ENCODE peak calls at places on chromosomes 2 and 18, in six cellular contexts. X is left ventricle myocardium inferior, B is neural progenitor cell, P is stomach, A is fibroblast of lung, N is H1. R is an unnamed sample.

GRCh38 chr2:161571051-161571429 is 53.2 kb upstream of the SLC4A10 start:
- DNase-seq in X (no peak), B (no peak), P (no peak), A (no peak), N (no peak), R (no peak)

GRCh38 chr2:163658556-163658955 is 77.3 kb downstream of the FIGN start:
- DNase-seq in X (no peak), B (peak; percentile 39), P (no peak), A (no peak), N (no peak), R (no peak)

GRCh38 chr2:10521356-10521755 is 73.2 kb upstream of the ODC1 start:
- DNase-seq in X (no peak), B (no peak), P (no peak), A (no peak), N (no peak), R (no peak)

GRCh38 chr2:36165132-36165531 is 190.4 kb upstream of the CRIM1 start:
- DNase-seq in X (no peak), B (no peak), P (no peak), A (no peak), N (no peak), R (no peak)

GRCh38 chr2:180953550-180953949 is 26.9 kb upstream of the UBE2E3 start:
- DNase-seq in X (no peak), B (no peak), P (no peak), A (no peak), N (no peak), R (no peak)

GRCh38 chr2:43228341-43228751 is 1.9 kb upstream of the ZFP36L2 start:
- DNase-seq in X (no peak), B (no peak), P (no peak), A (peak; percentile 18), N (no peak), R (no peak)

GRCh38 chr18:59650266-59650820 is 46.9 kb downstream of the CCBE1 start:
- DNase-seq in X (no peak), B (peak; percentile 29), P (no peak), A (no peak), N (no peak), R (no peak)

GRCh38 chr2:144382848-144383247 is 137.1 kb downstream of the ZEB2 start:
- DNase-seq in X (no peak), B (no peak), P (no peak), A (no peak), N (no peak), R (peak; percentile 93)

GRCh38 chr18:48923746-48924580 is 26.8 kb downstream of the SMAD7 start:
- DNase-seq in X (no peak), B (no peak), P (no peak), A (peak; percentile 69), N (no peak), R (no peak)

GRCh38 chr2:156435392-156435724 is 821 bp upstream of the GPD2 start:
- DNase-seq in X (no peak), B (no peak), P (no peak), A (no peak), N (no peak), R (no peak)

GRCh38 chr2:84628486-84628885 is 112.2 kb downstream of the DNAH6 start:
- DNase-seq in X (no peak), B (no peak), P (no peak), A (no peak), N (no peak), R (no peak)

GRCh38 chr2:68357608-68358337 is 7.3 kb upstream of the PLEK start:
- DNase-seq in X (peak; percentile 31), B (peak; percentile 73), P (no peak), A (peak; percentile 66), N (peak; percentile 50), R (peak; percentile 71)

GRCh38 chr2:202337133-202337532 is 39.0 kb upstream of the BMPR2 start:
- DNase-seq in X (no peak), B (no peak), P (no peak), A (no peak), N (no peak), R (no peak)

GRCh38 chr2:26587966-26588365 is 53.2 kb downstream of the CIB4 start:
- DNase-seq in X (no peak), B (no peak), P (no peak), A (no peak), N (no peak), R (no peak)

GRCh38 chr2:74119324-74119723 is 28.4 kb downstream of the BOLA3 start:
- DNase-seq in X (no peak), B (no peak), P (no peak), A (peak; percentile 25), N (no peak), R (no peak)

GRCh38 chr18:12282436-12283039 is 25.5 kb upstream of the TUBB6 start:
- DNase-seq in X (no peak), B (no peak), P (no peak), A (peak; percentile 66), N (no peak), R (no peak)

GRCh38 chr18:25349926-25350560 is 1.9 kb downstream of the ZNF521 start:
- DNase-seq in X (peak; percentile 42), B (peak; percentile 74), P (no peak), A (peak; percentile 15), N (no peak), R (no peak)
- H3K27me3 ChIP-seq in X (no peaks in the 10 kb centered on the region), B (peaks cover 41% of the 10 kb centered on the region), P (no peaks in the 10 kb centered on the region), A (no peaks in the 10 kb centered on the region), N (peaks cover 16% of the 10 kb centered on the region), R (peaks cover 81% of the 10 kb centered on the region)

GRCh38 chr2:241860184-241861078 is 1.7 kb upstream of the PDCD1 start:
- DNase-seq in X (peak; percentile 17), B (no peak), P (no peak), A (no peak), N (no peak), R (no peak)

GRCh38 chr2:241859017-241859435 is 332 bp upstream of the PDCD1 start:
- DNase-seq in X (no peak), B (no peak), P (no peak), A (no peak), N (no peak), R (no peak)

GRCh38 chr2:241858206-241859016 is at the start of gene PDCD1:
- DNase-seq in X (peak; percentile 25), B (no peak), P (peak; percentile 34), A (no peak), N (no peak), R (no peak)

GRCh38 chr2:241861264-241861663 is 2.6 kb upstream of the PDCD1 start:
- DNase-seq in X (no peak), B (no peak), P (no peak), A (no peak), N (no peak), R (no peak)

GRCh38 chr2:241859436-241860183 is 916 bp upstream of the PDCD1 start:
- DNase-seq in X (peak; percentile 68), B (no peak), P (no peak), A (peak; percentile 48), N (no peak), R (no peak)
- H3K4me3 ChIP-seq in X (peak overlapping the region; percentile 54), B (no peak overlapping the region), P (peak overlapping the region; percentile 31), A (no peak overlapping the region), N (no peak overlapping the region), R (no peak overlapping the region)

GRCh38 chr2:120419955-120420354 is 74.0 kb downstream of the INHBB start:
- DNase-seq in X (no peak), B (no peak), P (no peak), A (no peak), N (no peak), R (no peak)
- H3K27me3 ChIP-seq in X (peaks cover 47% of the 10 kb centered on the region), B (peaks cover 36% of the 10 kb centered on the region), P (no peaks in the 10 kb centered on the region), A (peaks cover 16% of the 10 kb centered on the region), N (peaks cover 8% of the 10 kb centered on the region), R (no peaks in the 10 kb centered on the region)

DNA sequence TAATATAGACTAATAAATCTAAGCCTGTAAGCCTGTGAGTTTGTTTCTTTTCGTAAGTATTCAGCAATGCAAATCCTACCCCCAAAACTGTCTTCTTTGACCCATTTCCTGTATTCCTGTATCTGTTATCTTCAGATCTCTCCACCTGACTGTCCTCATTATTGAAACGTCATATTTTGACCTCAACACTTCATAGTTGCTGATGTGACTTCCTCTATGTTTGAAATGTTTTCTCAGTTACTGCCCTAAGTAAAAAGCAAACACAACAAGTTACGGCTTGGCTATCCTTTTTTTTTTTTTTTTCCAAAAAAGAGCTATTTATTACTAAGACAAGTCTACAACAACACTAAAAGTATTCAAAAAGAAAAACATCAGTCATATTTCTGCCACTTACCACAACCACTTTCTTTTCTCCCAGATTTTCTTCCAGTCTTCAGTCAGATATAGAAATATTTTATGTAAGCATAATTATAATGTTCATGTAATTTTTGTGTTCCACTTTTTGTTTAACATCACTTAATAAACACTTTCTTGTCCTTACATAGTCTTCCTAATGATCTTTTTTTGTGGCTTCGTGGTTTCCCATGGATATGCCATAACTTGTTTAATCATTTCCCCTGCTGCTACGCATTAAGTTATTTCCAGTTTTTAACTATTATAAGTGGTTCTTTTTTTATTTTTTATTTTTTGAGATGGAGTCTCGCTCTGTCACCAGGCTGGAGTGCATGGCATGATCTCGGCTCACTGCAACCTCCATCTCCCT is 44.9 kb upstream of the EML4 start:
- DNase-seq in X (no peak), B (no peak), P (no peak), A (no peak), N (no peak), R (no peak)
- H3K4me3 ChIP-seq in X (no peak overlapping the region), B (no peak overlapping the region), P (no peak overlapping the region), A (no peak overlapping the region), N (no peak overlapping the region), R (no peak overlapping the region)

GRCh38 chr2:98828369-98828744 is 97.4 kb upstream of the MGAT4A start:
- DNase-seq in X (no peak), B (no peak), P (no peak), A (no peak), N (no peak), R (no peak)
- H3K27me3 ChIP-seq in X (peaks cover 1% of the 10 kb centered on the region), B (peaks cover 31% of the 10 kb centered on the region), P (no peaks in the 10 kb centered on the region), A (peaks cover 6% of the 10 kb centered on the region), N (peaks cover 10% of the 10 kb centered on the region), R (no peaks in the 10 kb centered on the region)

GRCh38 chr2:66445076-66445724 is 10.3 kb downstream of the MEIS1 start:
- DNase-seq in X (no peak), B (peak; percentile 78), P (no peak), A (peak; percentile 68), N (no peak), R (no peak)
- H3K4me3 ChIP-seq in X (peak overlapping the region; percentile 81), B (peak overlapping the region; percentile 39), P (peak overlapping the region; percentile 47), A (peak overlapping the region; percentile 59), N (peak overlapping the region; percentile 16), R (no peak overlapping the region)

GRCh38 chr2:44748-45341 is 1.5 kb downstream of the FAM110C start:
- DNase-seq in X (no peak), B (no peak), P (peak; percentile 66), A (no peak), N (no peak), R (no peak)
- H3K27me3 ChIP-seq in X (peaks cover 72% of the 10 kb centered on the region), B (peaks cover 73% of the 10 kb centered on the region), P (no peaks in the 10 kb centered on the region), A (no peaks in the 10 kb centered on the region), N (peaks cover 12% of the 10 kb centered on the region), R (peaks cover 15% of the 10 kb centered on the region)

R was measured in HL-60.